ENCODE peak calls at places on chromosomes 6 and 20, in four cellular contexts. O, N, S and B are unnamed samples. For H3K27me3 and H3K4me1, the result is how much of the 10 kb centered on the place peaks cover.

GRCh38 chr6:41940759-41941279 is 789 bp downstream of the CCND3 start:
- DNase-seq in N (peak), S (no peak), O (peak), B (peak)

GRCh38 chr6:39029156-39030011 is 19.2 kb upstream of the GLP1R start:
- DNase-seq in N (no peak), S (no peak), O (no peak), B (peak)

GRCh38 chr6:3653528-3654070 is 97.9 kb downstream of the PXDC1 start:
- DNase-seq in O (no peak), S (no peak), N (no peak), B (no peak)

GRCh38 chr20:31608256-31608980 is 3.3 kb downstream of the ID1 start:
- DNase-seq in S (no peak), N (peak), O (peak), B (peak)

GRCh38 chr20:4805663-4806449 is 84.1 kb downstream of the PRND start:
- DNase-seq in N (no peak), S (no peak), O (no peak), B (no peak)

GRCh38 chr6:43494321-43494720 is 15.8 kb downstream of the LRRC73 start:
- DNase-seq in N (no peak), S (no peak), O (no peak), B (no peak)

GRCh38 chr6:168305091-168305749 is 14.4 kb downstream of the DACT2 start:
- DNase-seq in N (no peak), O (no peak), S (no peak), B (no peak)

GRCh38 chr20:31815408-31816188 is 3.6 kb upstream of the MYLK2 start:
- DNase-seq in O (no peak), N (no peak), S (no peak), B (peak)

GRCh38 chr6:85585741-85586140 is 7.9 kb downstream of the SNX14 start:
- DNase-seq in N (no peak), S (no peak), O (no peak), B (no peak)

GRCh38 chr20:1375515-1375914 is 17.3 kb downstream of the FKBP1A start:
- DNase-seq in N (no peak), O (no peak), S (no peak), B (no peak)

GRCh38 chr6:111564482-111564945 is 41.2 kb downstream of the TRAF3IP2 start:
- DNase-seq in N (peak), O (peak), S (no peak), B (no peak)

GRCh38 chr6:80335061-80335660 is 228.7 kb downstream of the BCKDHB start:
- DNase-seq in N (no peak), O (no peak), S (no peak), B (no peak)

GRCh38 chr6:44285552-44286284 is 15.5 kb downstream of the TMEM151B start:
- DNase-seq in N (no peak), O (no peak), S (no peak), B (no peak)

GRCh38 chr6:111072801-111073360 is 14.4 kb upstream of the SLC16A10 start:
- DNase-seq in S (no peak), N (no peak), O (no peak), B (no peak)

GRCh38 chr6:168699631-168700315 is 258.8 kb downstream of the SMOC2 start:
- DNase-seq in S (no peak), N (peak), O (peak), B (no peak)

GRCh38 chr6:41736207-41736710 is 851 bp upstream of the TFEB start:
- DNase-seq in O (no peak), N (no peak), S (no peak), B (no peak)

GRCh38 chr6:80932364-80932763 is 820.1 kb downstream of the TENT5A start:
- DNase-seq in S (no peak), O (no peak), N (no peak), B (no peak)

GRCh38 chr6:46788791-46789190 is 4.4 kb upstream of the MEP1A start:
- DNase-seq in S (no peak), O (no peak), N (no peak), B (no peak)

GRCh38 chr6:88166901-88167624 is 916 bp upstream of the CNR1 start:
- DNase-seq in S (no peak), N (no peak), O (no peak), B (peak)

DNA sequence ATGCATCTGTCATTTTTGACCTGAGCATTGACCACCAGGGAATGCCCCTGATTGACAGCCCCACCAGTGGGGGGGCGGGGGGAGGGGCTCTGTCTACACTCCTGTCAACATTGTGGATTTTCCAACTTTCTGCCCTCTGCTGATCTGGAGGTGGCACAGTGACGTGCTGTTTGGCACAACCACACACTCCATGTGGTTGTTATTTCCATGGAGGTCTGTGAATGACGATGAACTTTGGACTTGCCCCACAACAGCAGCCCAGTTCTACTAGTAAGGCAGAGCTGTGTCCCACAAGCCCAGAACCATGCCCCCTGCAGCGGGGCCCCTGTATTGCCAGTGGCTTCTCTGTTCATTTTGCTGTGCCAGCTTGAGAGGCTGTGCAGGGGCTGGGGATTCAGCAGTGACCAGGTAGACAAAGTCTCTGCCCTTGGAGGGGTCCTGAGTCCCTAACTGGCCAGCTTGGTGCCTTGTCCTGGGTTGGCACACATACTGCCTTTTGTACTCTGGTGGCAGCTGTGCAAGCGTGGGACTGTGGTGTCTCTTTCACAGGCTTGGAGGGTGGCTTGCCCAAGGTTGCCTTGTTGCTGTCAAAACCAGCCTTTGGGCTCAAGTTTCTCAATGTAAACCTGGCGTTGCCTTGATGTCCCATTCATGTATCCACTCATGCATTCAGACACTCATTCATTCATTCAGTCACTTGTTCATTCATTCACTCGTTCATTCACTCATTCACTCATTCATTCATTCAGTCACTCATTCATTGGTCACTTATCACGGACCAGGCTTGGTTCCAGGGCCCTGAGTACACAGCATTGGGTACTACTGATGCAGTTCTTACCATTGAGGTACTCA is 108.5 kb downstream of the SYCP2 start:
- DNase-seq in O (no peak), S (no peak), N (no peak), B (peak)
- H3K27me3 ChIP-seq in O (under half), S (under half), N (under half), B (under half)

DNA sequence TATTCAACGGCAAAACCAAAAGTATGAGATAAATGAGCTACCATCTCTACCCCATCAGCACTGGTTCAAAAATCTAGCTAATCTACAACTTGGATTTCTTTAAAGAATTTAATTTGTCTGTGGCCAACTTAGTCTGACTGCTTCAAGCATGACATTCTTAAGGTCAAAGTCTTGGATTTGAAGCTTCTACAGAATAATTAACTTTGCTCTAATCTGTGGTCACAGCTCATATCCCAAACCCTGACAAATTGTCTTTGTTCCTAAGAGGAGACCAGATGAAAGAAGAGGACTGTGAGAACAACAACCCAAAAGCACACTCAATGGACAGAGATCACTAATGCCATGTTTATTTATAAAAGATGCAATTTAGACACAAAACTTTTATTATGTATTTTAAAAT is 167.0 kb upstream of the EPHA7 start:
- DNase-seq in N (no peak), S (no peak), O (no peak), B (no peak)
- TF ChIP-seq CTCF in N (no peak), S (no peak), O (no peak), B (no peak)

DNA sequence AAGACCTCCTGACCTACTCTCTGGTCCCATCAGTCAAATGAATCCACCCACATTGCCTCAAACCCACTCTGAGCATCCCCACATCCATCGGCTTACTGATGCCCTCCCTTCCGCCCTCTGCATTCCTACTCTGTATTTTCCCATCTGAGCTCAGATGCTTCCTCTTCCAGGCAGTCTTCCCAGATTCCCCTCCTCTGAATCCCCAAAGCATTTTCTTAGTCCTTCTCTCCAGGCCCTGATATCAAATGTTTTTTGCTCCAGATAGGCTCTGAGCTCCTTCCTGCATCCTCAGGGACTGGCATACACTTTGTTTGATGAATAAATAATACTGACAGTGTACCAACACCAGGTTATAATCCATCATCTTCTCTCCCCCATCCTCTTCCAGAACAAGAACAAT is 3.9 kb downstream of the PLTP start:
- DNase-seq in S (no peak), N (no peak), O (no peak), B (no peak)
- H3K4me1 ChIP-seq in S (under half), N (under half), O (under half), B (under half)

GRCh38 chr6:37603284-37603683 is 94.4 kb downstream of the MDGA1 start:
- DNase-seq in S (no peak), O (no peak), N (no peak), B (no peak)

GRCh38 chr6:37602801-37603200 is 94.9 kb downstream of the MDGA1 start:
- DNase-seq in S (no peak), O (no peak), N (no peak), B (no peak)

GRCh38 chr6:37602360-37602759 is 95.3 kb downstream of the MDGA1 start:
- DNase-seq in S (no peak), O (no peak), N (no peak), B (no peak)

GRCh38 chr6:37595859-37596258 is 96.2 kb upstream of the CCDC167 start:
- DNase-seq in N (no peak), O (no peak), S (no peak), B (no peak)

DNA sequence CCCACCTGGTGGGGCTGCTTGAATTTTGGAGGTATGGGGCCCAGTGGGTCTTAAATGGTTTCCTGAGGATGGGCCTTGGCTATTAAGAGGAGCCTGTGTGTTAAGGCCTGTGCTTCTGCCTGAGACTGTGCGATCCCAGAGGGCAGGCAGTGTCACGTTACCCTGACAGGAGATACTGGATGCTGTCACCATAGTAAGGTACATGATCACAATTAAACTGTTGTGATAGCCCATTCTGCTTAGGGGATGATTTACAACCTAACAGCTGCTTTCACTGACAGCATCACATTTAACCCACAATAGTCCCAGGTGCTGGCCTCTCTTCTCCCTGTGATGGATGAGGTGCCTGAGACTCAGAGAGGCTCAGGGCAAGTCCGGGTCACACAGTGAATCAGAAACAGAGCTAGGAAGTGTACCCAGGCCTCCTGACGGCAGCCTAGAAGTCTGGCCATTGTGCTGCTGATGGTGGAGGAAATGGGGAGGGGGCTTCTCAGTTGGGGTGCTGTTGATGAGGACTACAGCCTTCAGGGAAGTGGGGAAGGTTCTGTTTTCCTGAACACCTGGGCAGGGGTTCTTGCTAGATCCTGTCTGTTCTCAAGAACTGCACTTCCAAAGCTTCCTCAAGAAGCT is 97.3 kb downstream of the MDGA1 start:
- DNase-seq in S (no peak), N (no peak), O (no peak), B (no peak)
- H3K27me3 ChIP-seq in S (under half), N (under half), O (under half), B (under half)

DNA sequence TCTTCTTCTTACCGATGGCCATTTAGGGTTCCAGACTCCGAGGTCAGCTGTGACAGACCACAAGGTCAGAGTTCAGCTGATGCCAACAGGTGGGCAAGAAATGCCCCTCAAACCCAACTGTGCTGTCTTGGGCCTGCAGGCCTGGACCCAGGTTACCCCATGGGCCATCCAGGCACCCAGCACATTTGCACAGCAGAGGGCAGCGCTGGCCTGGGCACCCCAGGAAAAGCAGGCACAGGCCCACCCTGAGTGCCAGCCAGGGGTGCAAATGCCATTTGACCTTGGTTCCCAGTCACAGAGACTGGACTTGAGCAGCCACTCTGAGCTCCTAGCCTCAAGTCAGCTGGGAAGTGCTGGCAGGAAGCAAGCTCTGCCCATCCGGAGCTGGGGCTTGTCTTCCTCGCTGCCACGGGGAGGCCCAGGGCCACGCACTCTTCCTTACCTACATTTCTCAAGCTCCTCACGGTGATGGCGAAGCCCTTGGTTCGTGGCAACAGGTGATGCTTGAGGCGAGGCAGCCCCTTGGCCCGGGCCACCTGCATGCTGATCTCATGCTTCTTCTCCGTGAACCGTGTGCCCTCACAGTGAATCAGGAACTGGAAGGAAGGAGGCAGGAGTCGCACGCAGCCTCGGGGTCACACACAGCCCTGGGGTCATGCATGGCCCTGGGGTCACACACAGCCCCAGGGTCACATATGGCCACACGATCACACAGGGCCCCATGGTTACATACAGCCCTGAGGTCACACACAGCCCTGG is 120.8 kb downstream of the AGPAT4 start:
- DNase-seq in S (no peak), O (no peak), N (no peak), B (peak)
- TF ChIP-seq CTCF in S (peak), O (peak), N (no peak), B (peak)

DNA sequence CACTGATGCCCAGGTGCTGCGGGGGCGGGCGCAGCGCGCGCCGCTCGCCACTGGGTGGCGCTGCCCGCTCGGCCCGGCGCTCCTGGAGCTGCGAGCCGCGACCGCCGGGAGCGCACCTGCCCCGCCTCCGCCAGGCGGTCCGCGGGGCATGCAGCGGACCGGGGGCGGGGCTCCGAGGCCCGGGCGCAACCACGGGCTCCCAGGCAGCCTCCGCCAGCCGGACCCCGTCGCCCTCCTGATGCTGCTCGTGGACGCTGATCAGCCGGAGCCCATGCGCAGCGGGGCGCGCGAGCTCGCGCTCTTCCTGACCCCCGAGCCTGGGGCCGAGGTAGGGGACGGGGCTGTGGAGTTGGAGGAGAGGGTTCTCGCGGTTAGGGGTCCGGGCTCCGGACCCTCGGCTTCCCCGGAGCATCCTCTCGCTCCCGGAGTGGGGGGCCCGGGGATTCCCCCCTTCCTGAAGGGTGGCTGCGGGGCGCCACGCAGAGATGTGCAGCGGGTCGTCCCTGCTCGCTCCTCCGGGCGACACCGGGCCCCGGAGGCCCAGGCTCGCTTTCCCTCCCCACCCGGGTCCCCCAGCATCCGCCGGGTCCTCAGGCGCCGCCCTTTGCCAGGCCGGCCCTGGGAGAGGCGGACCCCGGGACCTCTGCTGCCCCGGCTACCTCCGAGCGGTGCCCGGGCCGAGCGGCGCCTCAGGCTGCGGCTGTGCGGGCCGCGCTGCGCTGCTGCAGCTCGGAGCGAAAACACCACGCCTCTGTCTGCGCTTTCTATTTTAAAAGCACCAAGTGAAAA is at the start of gene BCAS4:
- DNase-seq in O (peak), N (peak), S (no peak), B (peak)
- H3K4me1 ChIP-seq in O (under half), N (under half), S (under half), B (under half)

GRCh38 chr20:50690979-50691584 is at the start of gene RIPOR3:
- DNase-seq in S (no peak), N (peak), O (peak), B (no peak)

GRCh38 chr20:50690562-50690978 is 772 bp downstream of the RIPOR3 start:
- DNase-seq in S (no peak), O (no peak), N (no peak), B (no peak)

GRCh38 chr20:50688256-50688655 is 3.1 kb downstream of the RIPOR3 start:
- DNase-seq in O (no peak), N (no peak), S (no peak), B (no peak)

GRCh38 chr20:50691585-50692552 is 527 bp upstream of the RIPOR3 start:
- DNase-seq in O (no peak), S (no peak), N (peak), B (no peak)

DNA sequence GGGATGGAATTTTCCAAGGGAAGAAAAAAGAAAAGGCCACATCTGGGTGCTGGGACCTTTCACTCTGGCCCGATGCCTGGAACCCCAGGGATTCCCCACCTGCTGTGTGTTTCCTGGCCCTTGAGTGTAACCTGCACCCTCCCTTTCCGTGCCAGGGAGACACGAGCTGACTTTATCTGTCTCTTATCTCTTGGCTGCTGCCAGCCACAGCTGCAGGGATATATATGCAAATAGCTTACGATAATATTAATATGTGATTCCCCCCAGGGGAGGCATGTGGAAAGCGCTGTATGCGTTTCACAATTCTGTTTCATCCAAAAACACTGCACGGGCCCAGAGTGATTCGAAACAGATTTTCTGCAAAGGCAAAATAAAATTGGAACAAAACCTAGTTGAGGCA is 1.5 kb downstream of the RIPOR3 start:
- DNase-seq in N (peak), O (peak), S (no peak), B (no peak)
- H3K27me3 ChIP-seq in N (under half), O (under half), S (under half), B (under half)

DNA sequence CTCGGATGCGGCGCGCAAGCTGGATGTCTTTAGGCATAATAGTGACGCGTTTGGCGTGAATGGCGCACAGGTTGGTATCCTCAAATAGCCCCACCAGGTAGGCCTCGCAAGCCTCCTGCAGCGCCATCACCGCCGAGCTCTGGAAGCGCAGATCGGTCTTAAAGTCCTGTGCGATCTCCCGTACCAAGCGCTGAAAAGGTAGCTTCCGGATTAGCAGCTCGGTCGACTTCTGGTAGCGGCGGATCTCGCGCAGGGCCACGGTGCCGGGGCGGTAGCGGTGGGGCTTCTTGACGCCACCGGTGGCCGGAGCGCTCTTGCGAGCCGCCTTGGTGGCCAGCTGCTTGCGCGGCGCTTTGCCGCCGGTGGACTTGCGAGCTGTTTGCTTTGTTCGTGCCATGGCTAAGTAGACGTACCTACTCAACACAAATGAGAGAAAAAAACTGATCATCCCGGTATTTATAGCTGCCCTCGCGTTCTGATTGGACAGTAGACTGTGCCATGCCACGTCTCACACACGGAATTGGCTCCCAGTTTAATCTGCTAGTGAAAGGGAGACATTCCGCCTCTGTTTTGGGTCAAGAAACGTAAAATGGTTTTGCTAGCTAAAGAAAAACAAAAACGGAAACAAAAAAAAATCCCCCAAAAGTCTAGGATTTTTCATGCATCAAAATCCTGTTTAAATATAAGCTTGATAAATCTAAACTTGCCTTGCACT is 40.1 kb downstream of the OR2B2 start:
- DNase-seq in S (peak), N (peak), O (peak), B (no peak)
- TF ChIP-seq CTCF in S (peak), N (no peak), O (no peak), B (no peak)